ENCODE peak calls at places on chromosomes 11 and 22, in seven cellular contexts. U is thyroid gland, K is cardiac muscle cell, R is body of pancreas, F is A549, I is thoracic aorta, M is left ventricle myocardium inferior. D is an unnamed sample.

GRCh38 chr11:19275496-19275895 is 34.8 kb upstream of the E2F8 start:
- DNase-seq in U (no peak), K (no peak), R (no peak), F (peak; percentile 10), I (no peak), M (no peak), D (no peak)

GRCh38 chr11:76415073-76415472 is 29.7 kb upstream of the EMSY start:
- DNase-seq in U (peak; percentile 2), K (no peak), R (peak; percentile 24), F (peak; percentile 6), I (no peak), M (no peak), D (no peak)

GRCh38 chr22:28821452-28821851 is 21.1 kb upstream of the XBP1 start:
- DNase-seq in U (no peak), K (no peak), R (no peak), F (no peak), I (no peak), M (no peak), D (no peak)

GRCh38 chr11:112612283-112612849 is 348.9 kb upstream of the NCAM1 start:
- DNase-seq in U (no peak), K (peak; percentile 23), R (peak; percentile 13), F (no peak), I (no peak), M (no peak), D (no peak)

GRCh38 chr11:108431997-108432396 is 35.3 kb downstream of the C11orf65 start:
- DNase-seq in U (no peak), K (no peak), R (no peak), F (no peak), I (no peak), M (no peak), D (no peak)

GRCh38 chr11:35477871-35478270 is 47.5 kb downstream of the PAMR1 start:
- DNase-seq in U (no peak), K (no peak), R (no peak), F (no peak), I (no peak), M (no peak), D (no peak)

GRCh38 chr11:103542851-103543250 is 433.6 kb downstream of the DYNC2H1 start:
- DNase-seq in U (no peak), K (no peak), R (no peak), F (no peak), I (no peak), M (no peak), D (no peak)

GRCh38 chr22:33519140-33519973 is 400.9 kb downstream of the LARGE1 start:
- DNase-seq in U (no peak), K (peak; percentile 58), R (peak; percentile 37), F (peak; percentile 71), I (no peak), M (no peak), D (no peak)

GRCh38 chr22:32622762-32623147 is 148.1 kb downstream of the FBXO7 start:
- DNase-seq in U (no peak), K (no peak), R (no peak), F (no peak), I (no peak), M (no peak), D (no peak)

GRCh38 chr22:23613193-23613973 is 18.7 kb downstream of the DRICH1 start:
- DNase-seq in U (no peak), K (peak; percentile 20), R (no peak), F (no peak), I (no peak), M (no peak), D (no peak)

GRCh38 chr22:32473388-32473952 is 1.1 kb upstream of the FBXO7 start:
- DNase-seq in U (peak; percentile 15), K (peak; percentile 71), R (no peak), F (peak; percentile 63), I (no peak), M (no peak), D (peak; percentile 6)

GRCh38 chr11:8099291-8099899 is 18.4 kb downstream of the TUB start:
- DNase-seq in U (peak; percentile 86), K (peak; percentile 88), R (peak; percentile 88), F (peak; percentile 80), I (peak; percentile 29), M (peak; percentile 75), D (peak; percentile 74)

GRCh38 chr22:27154717-27155116 is 497.3 kb downstream of the MIAT start:
- DNase-seq in U (no peak), K (no peak), R (peak; percentile 61), F (no peak), I (no peak), M (no peak), D (no peak)

GRCh38 chr11:61899146-61899841 is 7.9 kb upstream of the FADS3 start:
- DNase-seq in U (peak; percentile 70), K (peak; percentile 80), R (peak; percentile 84), F (peak; percentile 87), I (no peak), M (peak; percentile 83), D (peak; percentile 97)

GRCh38 chr11:128515086-128515485 is 72.3 kb downstream of the ETS1 start:
- DNase-seq in U (no peak), K (no peak), R (no peak), F (no peak), I (no peak), M (no peak), D (no peak)

GRCh38 chr11:128517457-128518230 is 69.7 kb downstream of the ETS1 start:
- DNase-seq in U (no peak), K (peak; percentile 55), R (no peak), F (no peak), I (no peak), M (no peak), D (no peak)

GRCh38 chr11:128515766-128516466 is 71.4 kb downstream of the ETS1 start:
- DNase-seq in U (no peak), K (no peak), R (no peak), F (no peak), I (no peak), M (no peak), D (no peak)

GRCh38 chr11:128516886-128517285 is 70.5 kb downstream of the ETS1 start:
- DNase-seq in U (no peak), K (no peak), R (no peak), F (no peak), I (no peak), M (no peak), D (no peak)

DNA sequence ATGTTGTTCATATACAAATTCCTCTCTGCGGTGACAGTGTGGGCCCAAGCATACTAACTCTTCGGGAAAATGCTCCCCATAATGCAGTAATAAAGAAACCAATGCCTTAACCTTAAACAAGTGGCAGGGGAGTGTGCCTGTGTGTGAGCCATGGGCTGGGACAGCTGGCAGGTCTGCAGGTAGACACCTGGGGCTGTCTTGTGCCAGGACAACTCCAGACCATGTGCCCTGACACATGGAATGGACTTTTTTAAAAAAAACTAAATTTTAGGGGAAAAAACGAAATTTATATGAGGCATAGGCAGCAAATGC is 70.9 kb downstream of the ETS1 start:
- DNase-seq in U (no peak), K (no peak), R (peak; percentile 38), F (no peak), I (no peak), M (no peak), D (no peak)
- H3K27ac ChIP-seq in U (peak overlapping the region; percentile 89), K (no peak overlapping the region), R (peak overlapping the region; percentile 57), F (peak overlapping the region; percentile 77), I (no peak overlapping the region), M (peak overlapping the region; percentile 97), D (peak overlapping the region; percentile 93)

GRCh38 chr11:96091476-96091875 is 167.6 kb upstream of the MTMR2 start:
- DNase-seq in U (no peak), K (peak; percentile 40), R (no peak), F (peak; percentile 23), I (no peak), M (no peak), D (no peak)
- TF ChIP-seq CTCF in U (no peak), K (no peak), R (peak; percentile 8), F (peak; percentile 7), I (no peak), M (no peak), D (peak; percentile 35)

DNA sequence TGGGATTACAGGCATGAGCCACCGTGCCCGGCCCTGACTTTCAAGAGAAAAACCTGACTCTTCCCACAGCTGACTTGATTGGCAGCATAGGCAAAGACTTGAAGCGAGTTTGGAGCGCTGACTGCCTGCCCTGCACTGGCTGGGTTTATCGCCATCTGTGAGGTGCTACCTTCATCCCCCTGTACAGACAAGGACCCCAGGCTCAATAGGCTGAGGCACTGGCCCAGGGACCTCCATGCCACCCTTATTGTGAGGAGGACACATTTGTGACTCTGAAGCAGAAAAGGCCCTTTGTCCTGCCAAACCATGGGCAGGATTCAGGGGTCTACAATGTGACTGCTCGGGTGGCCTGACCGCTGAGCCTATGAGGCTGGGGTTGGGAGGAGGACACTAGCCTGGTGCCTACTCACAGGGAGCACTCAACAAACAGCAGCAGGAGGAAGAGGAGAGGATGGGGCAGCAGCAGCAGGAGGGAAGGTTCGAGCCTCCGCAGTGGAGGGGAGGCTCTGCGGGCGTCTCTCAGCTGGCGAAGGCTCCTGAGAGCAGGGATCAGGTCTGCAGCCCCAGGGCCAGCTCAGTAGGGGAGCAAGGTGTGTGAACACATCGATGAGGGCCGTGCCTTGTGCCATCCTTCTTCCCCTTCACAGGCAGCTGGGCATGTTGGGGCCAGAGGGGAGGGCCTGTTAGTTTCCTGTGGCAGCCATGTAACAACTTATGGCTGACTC is 72.9 kb upstream of the WNT7B start:
- DNase-seq in U (no peak), K (no peak), R (peak; percentile 26), F (no peak), I (no peak), M (peak; percentile 14), D (peak; percentile 2)
- H3K27ac ChIP-seq in U (no peak overlapping the region), K (no peak overlapping the region), R (peak overlapping the region; percentile 97), F (no peak overlapping the region), I (peak overlapping the region; percentile 97), M (peak overlapping the region; percentile 100), D (peak overlapping the region; percentile 23)

DNA sequence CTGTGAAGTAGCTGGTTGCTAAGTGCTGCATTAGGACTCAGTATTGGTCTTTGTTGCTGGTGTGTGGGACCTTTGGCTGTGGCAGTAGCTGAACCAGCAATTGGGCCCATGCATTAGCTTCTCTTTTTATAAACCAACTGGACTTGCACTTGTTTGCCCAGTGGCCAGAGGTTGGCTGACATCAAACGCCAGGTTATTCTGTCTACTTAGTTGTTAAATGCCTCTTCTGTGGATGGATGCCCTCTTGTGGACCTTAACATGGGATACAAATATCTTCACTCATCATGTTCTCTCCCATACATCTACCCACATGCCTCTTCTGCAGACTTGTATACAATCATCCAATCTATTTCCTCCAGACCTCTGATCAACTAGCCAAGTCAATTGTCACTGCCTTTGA is 26.4 kb upstream of the ARHGAP20 start:
- DNase-seq in U (no peak), K (no peak), R (no peak), F (no peak), I (no peak), M (no peak), D (no peak)
- TF ChIP-seq CTCF in U (no peak), K (no peak), R (no peak), F (no peak), I (no peak), M (no peak), D (no peak)

DNA sequence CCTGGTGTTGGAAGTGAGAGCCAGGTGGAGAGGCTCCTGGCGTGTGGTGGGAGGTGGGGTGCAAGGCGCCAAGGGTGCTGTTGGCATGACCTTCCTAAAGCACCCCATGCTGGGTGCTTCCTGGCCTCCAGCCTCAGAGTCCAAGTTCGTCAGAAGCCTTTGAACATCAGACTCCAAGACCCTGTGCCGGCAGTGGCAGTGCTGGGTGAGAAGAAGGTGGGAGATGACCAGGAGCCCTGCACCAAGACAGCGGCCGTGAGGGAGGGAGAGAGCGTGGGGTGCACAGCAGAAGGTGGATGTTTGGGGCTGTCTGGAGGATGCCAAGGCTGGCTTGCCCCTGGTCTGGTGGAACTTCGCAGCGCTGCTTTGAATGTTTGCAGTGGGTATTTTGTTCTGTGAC is 29.7 kb upstream of the PARVB start:
- DNase-seq in U (no peak), K (no peak), R (no peak), F (no peak), I (no peak), M (no peak), D (no peak)
- H3K27ac ChIP-seq in U (no peak overlapping the region), K (no peak overlapping the region), R (no peak overlapping the region), F (no peak overlapping the region), I (no peak overlapping the region), M (no peak overlapping the region), D (no peak overlapping the region)